ENCODE peak calls at places on chromosomes 1 and 21, in four cellular contexts. One of them, this sample, is unnamed. For H3K27me3, the result is how much of the 10 kb centered on the place peaks cover.

GRCh38 chr1:164771001-164771550 is 212.1 kb downstream of the PBX1 start:
- DNase-seq in K562: no peak
- DNase-seq in GM12878: no peak
- DNase-seq in HepG2: no peak
- DNase-seq in this sample: no peak

GRCh38 chr1:227242811-227243682 is 75.2 kb downstream of the CDC42BPA start:
- DNase-seq in GM12878: no peak
- DNase-seq in K562: no peak
- DNase-seq in HepG2: peak
- DNase-seq in this sample: no peak

GRCh38 chr1:41239988-41240610 is 2.0 kb downstream of the SCMH1 start:
- DNase-seq in HepG2: peak
- DNase-seq in K562: peak
- DNase-seq in GM12878: no peak
- DNase-seq in this sample: no peak

GRCh38 chr1:148334339-148335130 is 148.6 kb downstream of the PPIAL4G start:
- DNase-seq in GM12878: peak
- DNase-seq in HepG2: peak
- DNase-seq in K562: peak
- DNase-seq in this sample: peak

GRCh38 chr21:24210130-24210529 is 1397.2 kb downstream of the MRPL39 start:
- DNase-seq in K562: no peak
- DNase-seq in HepG2: no peak
- DNase-seq in GM12878: no peak
- DNase-seq in this sample: no peak

GRCh38 chr21:33924766-33925100 is 9.1 kb upstream of the ATP5PO start:
- DNase-seq in K562: no peak
- DNase-seq in GM12878: no peak
- DNase-seq in HepG2: no peak
- DNase-seq in this sample: no peak

GRCh38 chr1:54400321-54400720 is 5.9 kb downstream of the SSBP3 start:
- DNase-seq in K562: no peak
- DNase-seq in HepG2: no peak
- DNase-seq in GM12878: no peak
- DNase-seq in this sample: no peak

GRCh38 chr1:209162651-209163050 is 420.9 kb upstream of the CAMK1G start:
- DNase-seq in GM12878: no peak
- DNase-seq in K562: no peak
- DNase-seq in HepG2: no peak
- DNase-seq in this sample: no peak

GRCh38 chr1:226674892-226675719 is 64.0 kb downstream of the ITPKB start:
- DNase-seq in GM12878: peak
- DNase-seq in HepG2: no peak
- DNase-seq in K562: no peak
- DNase-seq in this sample: no peak

GRCh38 chr1:192303029-192303428 is 13.8 kb upstream of the RGS21 start:
- DNase-seq in K562: no peak
- DNase-seq in HepG2: no peak
- DNase-seq in GM12878: no peak
- DNase-seq in this sample: no peak

GRCh38 chr1:78279051-78279450 is 211.7 kb upstream of the PTGFR start:
- DNase-seq in K562: no peak
- DNase-seq in HepG2: no peak
- DNase-seq in GM12878: no peak
- DNase-seq in this sample: no peak

GRCh38 chr1:84377480-84378095 is 20.7 kb upstream of the DNASE2B start:
- DNase-seq in GM12878: no peak
- DNase-seq in HepG2: no peak
- DNase-seq in K562: peak
- DNase-seq in this sample: no peak

GRCh38 chr21:44875341-44875740 is 1.9 kb upstream of the PTTG1IP start:
- DNase-seq in GM12878: no peak
- DNase-seq in K562: peak
- DNase-seq in HepG2: no peak
- DNase-seq in this sample: no peak
- TF ChIP-seq JUNB in GM12878: no peak
- TF ChIP-seq JUNB in K562: no peak
- TF ChIP-seq JUNB in HepG2: no peak
- TF ChIP-seq JUNB in this sample: no peak

GRCh38 chr1:3604468-3604974 is 6.8 kb downstream of the MEGF6 start:
- DNase-seq in K562: no peak
- DNase-seq in HepG2: no peak
- DNase-seq in GM12878: no peak
- DNase-seq in this sample: no peak

GRCh38 chr1:3606779-3607702 is 4.3 kb downstream of the MEGF6 start:
- DNase-seq in GM12878: no peak
- DNase-seq in HepG2: no peak
- DNase-seq in K562: no peak
- DNase-seq in this sample: no peak

GRCh38 chr1:3603566-3604467 is 7.5 kb downstream of the MEGF6 start:
- DNase-seq in GM12878: no peak
- DNase-seq in K562: no peak
- DNase-seq in HepG2: no peak
- DNase-seq in this sample: no peak

GRCh38 chr1:3603156-3603555 is 8.2 kb downstream of the MEGF6 start:
- DNase-seq in GM12878: no peak
- DNase-seq in K562: no peak
- DNase-seq in HepG2: no peak
- DNase-seq in this sample: no peak

DNA sequence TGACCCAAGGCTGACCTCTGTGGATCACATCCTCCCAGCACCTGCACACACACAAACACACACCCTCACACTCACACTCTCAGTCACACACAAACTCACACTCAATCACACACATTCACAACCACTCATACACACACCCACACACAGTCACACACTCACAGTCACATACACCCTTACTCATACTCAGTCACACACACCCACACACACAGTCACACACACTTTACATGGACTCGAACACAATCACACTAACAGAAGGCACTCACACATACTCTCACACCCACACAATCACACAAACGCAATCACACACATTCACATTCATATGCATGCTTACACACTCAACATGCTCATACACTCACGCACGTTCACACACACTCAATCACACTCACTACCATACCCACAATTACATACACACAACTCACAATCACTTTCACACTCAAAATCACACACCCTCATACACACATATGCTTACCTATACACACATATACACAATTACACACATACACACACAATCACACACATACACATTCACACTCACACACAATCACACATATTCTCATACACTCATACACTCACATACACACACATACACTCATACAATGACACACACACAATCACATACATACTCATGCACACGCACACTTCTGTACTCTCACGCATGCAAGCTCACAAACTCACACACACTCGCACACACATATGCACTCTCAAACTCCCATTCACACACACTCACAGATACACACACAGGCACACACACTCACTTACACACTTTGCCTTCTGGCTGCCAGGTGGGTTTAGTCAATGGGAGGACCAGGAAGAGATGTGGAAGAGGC is 6.1 kb downstream of the MEGF6 start:
- DNase-seq in GM12878: no peak
- DNase-seq in HepG2: no peak
- DNase-seq in K562: no peak
- DNase-seq in this sample: no peak
- H3K27me3 ChIP-seq in GM12878: under half
- H3K27me3 ChIP-seq in HepG2: half or more
- H3K27me3 ChIP-seq in K562: under half
- H3K27me3 ChIP-seq in this sample: under half

GRCh38 chr1:70487910-70488665 is 77.0 kb downstream of the CTH start:
- DNase-seq in K562: peak
- DNase-seq in HepG2: peak
- DNase-seq in GM12878: peak
- DNase-seq in this sample: peak

GRCh38 chr1:70485624-70486023 is 74.6 kb downstream of the CTH start:
- DNase-seq in GM12878: no peak
- DNase-seq in K562: peak
- DNase-seq in HepG2: no peak
- DNase-seq in this sample: no peak

GRCh38 chr1:70487471-70487840 is 76.4 kb downstream of the CTH start:
- DNase-seq in HepG2: no peak
- DNase-seq in K562: no peak
- DNase-seq in GM12878: no peak
- DNase-seq in this sample: no peak

GRCh38 chr1:70490153-70490552 is 79.1 kb downstream of the CTH start:
- DNase-seq in GM12878: no peak
- DNase-seq in HepG2: no peak
- DNase-seq in K562: no peak
- DNase-seq in this sample: no peak

DNA sequence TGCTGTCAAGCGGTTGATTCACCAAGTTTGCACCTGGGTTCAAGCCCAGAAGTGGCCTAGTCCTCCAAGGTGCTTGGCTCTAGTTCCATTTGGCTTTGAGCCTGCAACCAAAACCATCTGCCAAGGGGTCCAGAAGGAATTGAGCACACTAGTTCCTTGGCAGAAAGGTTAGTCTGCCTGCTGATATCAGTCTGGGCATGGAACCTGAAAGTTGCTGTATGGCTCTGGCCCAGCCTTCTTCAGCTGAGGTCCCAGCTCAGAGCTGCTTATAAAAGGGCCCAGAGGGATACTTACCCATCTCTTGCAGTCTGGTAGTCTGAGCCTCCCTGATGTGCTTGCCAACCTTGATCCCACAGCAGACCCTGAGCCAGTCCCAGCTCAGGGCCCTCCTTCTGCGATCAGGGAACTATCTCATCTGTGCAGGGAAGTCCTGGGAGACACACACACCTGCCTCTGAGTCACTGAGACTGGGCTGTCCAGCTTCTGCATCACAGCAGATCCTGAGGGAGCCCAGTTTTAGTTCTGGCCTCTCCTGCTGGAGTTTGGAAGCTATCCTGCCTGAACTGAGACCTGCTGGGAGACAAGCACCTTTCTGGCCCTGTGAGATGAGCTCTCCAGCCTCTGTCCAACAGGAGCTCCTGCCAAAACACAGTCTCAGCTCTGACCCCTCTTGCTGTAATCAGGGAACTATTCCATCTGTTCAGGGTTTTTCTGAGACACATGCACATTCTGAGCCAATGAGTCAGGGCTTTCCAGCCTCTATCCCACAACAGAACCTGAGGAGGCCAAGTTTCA is 75.8 kb downstream of the CTH start:
- DNase-seq in HepG2: no peak
- DNase-seq in K562: no peak
- DNase-seq in GM12878: no peak
- DNase-seq in this sample: no peak
- H2AFZ ChIP-seq in HepG2: no peak
- H2AFZ ChIP-seq in K562: no peak
- H2AFZ ChIP-seq in GM12878: no peak
- H2AFZ ChIP-seq in this sample: peak

GRCh38 chr21:43585514-43585913 is 73.8 kb downstream of the HSF2BP start:
- DNase-seq in HepG2: no peak
- DNase-seq in GM12878: no peak
- DNase-seq in K562: no peak
- DNase-seq in this sample: no peak
- TF ChIP-seq JUNB in HepG2: no peak
- TF ChIP-seq JUNB in GM12878: no peak
- TF ChIP-seq JUNB in K562: no peak
- TF ChIP-seq JUNB in this sample: no peak

GRCh38 chr1:24111264-24111997 is 504 bp downstream of the MYOM3 start:
- DNase-seq in K562: no peak
- DNase-seq in HepG2: no peak
- DNase-seq in GM12878: no peak
- DNase-seq in this sample: no peak
- H3K27me3 ChIP-seq in K562: half or more
- H3K27me3 ChIP-seq in HepG2: under half
- H3K27me3 ChIP-seq in GM12878: under half
- H3K27me3 ChIP-seq in this sample: under half

DNA sequence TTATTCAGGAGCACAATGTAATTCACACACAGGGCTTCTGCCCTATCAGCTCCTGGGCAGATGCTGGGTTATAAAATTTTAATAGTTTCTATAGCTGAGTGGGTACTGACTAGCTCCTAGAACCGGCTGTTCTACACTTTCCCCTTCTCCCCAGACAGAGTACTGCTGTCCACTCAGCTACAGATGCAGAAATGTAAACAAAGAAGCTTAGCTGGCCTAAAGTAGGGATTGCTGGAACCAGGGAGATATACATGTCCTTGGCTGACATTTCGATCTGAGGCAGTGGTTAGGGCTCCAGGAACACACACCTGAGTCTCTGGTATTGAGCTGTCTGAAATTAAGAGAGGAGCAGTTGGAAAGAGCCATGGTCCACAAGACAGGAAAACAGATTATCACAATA is 211.5 kb upstream of the USP24 start:
- DNase-seq in HepG2: no peak
- DNase-seq in K562: no peak
- DNase-seq in GM12878: no peak
- DNase-seq in this sample: no peak
- H2AFZ ChIP-seq in HepG2: no peak
- H2AFZ ChIP-seq in K562: no peak
- H2AFZ ChIP-seq in GM12878: no peak
- H2AFZ ChIP-seq in this sample: no peak

DNA sequence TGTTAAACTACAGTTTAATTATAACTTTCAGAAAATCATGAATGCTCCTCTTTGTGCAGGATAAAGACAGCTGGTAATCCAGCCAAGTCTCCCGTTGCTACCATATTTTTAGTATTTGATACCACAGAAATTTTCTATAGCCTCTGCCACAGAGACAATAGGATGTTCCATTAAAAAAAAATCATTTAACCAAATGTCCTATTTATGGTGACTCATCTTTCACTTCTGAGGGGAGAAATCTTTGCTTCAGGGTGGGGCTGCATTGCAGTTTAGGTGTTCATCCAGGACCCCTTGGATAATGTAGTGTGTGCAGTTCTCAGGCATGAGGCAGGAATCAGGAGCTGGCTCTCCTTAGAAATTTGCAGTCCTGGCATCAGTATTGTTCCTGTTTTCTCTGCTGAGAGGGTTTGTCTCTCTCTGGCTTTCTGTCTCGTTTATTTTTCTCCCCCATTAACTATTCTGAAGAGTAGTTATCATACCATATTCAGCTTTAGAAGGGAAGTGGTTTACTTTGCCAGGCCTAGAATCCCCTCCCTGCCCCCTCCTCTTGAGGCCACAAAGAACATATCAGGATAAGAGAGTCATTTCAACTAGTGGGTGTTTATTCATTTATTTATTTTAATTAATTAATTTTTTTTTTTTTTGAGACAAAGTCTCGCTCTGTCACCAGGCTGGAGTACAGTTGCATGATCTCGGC is 3.1 kb downstream of the PRUNE1 start:
- DNase-seq in HepG2: no peak
- DNase-seq in GM12878: no peak
- DNase-seq in K562: no peak
- DNase-seq in this sample: no peak
- TF ChIP-seq JUNB in HepG2: no peak
- TF ChIP-seq JUNB in GM12878: no peak
- TF ChIP-seq JUNB in K562: no peak
- TF ChIP-seq JUNB in this sample: no peak

This sample was measured in GM23338.